ENCODE peak calls at places on chromosomes 2 and 18, in five cellular contexts. Y is body of pancreas, G is fibroblast of lung, Q is H9, F is kidney. J is an unnamed sample. For H3K4me1, the result is how much of the 10 kb centered on the place peaks cover.

GRCh38 chr2:47771211-47771610 is 11.7 kb upstream of the MSH6 start:
- DNase-seq in Y (peak), G (peak), Q (no peak), F (no peak), J (no peak)

GRCh38 chr18:22778996-22779395 is 154.1 kb upstream of the RBBP8 start:
- DNase-seq in Y (no peak), G (peak), Q (no peak), F (no peak), J (no peak)

GRCh38 chr2:8926356-8926755 is 77.1 kb downstream of the MBOAT2 start:
- DNase-seq in Y (no peak), G (no peak), Q (no peak), F (no peak), J (no peak)

GRCh38 chr2:207930747-207931146 is 94.6 kb downstream of the PLEKHM3 start:
- DNase-seq in Y (peak), G (no peak), Q (no peak), F (no peak), J (peak)

GRCh38 chr2:10426726-10427567 is 21.2 kb downstream of the ODC1 start:
- DNase-seq in Y (no peak), G (no peak), Q (no peak), F (peak), J (no peak)

GRCh38 chr2:76415821-76416220 is 705.1 kb upstream of the GCFC2 start:
- DNase-seq in Y (no peak), G (no peak), Q (no peak), F (no peak), J (no peak)

GRCh38 chr18:12520442-12520992 is 112.8 kb downstream of the PRELID3A start:
- DNase-seq in Y (no peak), G (peak), Q (no peak), F (no peak), J (no peak)

GRCh38 chr2:12796617-12797016 is 79.9 kb downstream of the TRIB2 start:
- DNase-seq in Y (no peak), G (peak), Q (no peak), F (peak), J (no peak)

GRCh38 chr2:112869258-112869842 is 32.8 kb upstream of the IL1B start:
- DNase-seq in Y (peak), G (peak), Q (no peak), F (peak), J (peak)

GRCh38 chr2:122753341-122753740 is 997.9 kb downstream of the TSN start:
- DNase-seq in Y (no peak), G (no peak), Q (no peak), F (no peak), J (no peak)

GRCh38 chr18:24741961-24742738 is 281.7 kb downstream of the HRH4 start:
- DNase-seq in Y (no peak), G (no peak), Q (no peak), F (no peak), J (no peak)
- TF ChIP-seq CTCF in Y (no peak), G (no peak), Q (no peak), F (no peak), J (no peak)

DNA sequence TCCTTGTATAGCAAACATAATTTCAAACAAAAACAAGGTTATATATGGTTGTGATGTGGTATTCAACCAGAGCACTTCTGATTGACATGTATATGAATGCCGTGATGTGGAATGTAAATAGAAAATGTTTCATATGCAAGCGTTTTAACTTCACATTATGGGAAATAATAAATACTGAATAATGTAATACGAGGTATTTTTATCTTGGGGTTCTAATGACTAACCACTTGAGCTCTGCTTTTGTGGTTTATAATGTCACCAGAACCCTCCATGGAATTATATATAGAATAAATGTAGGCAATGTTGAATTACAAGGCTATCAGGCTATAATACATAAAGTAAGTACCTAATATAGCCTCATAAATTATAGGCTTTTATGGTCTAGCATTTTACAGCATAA is 72.4 kb downstream of the ZNF521 start:
- DNase-seq in Y (no peak), G (peak), Q (no peak), F (no peak), J (no peak)
- H3K27ac ChIP-seq in Y (no peak), G (no peak), Q (no peak), F (no peak), J (no peak)

GRCh38 chr2:145055651-145056050 is 535.7 kb upstream of the ZEB2 start:
- DNase-seq in Y (no peak), G (no peak), Q (no peak), F (no peak), J (no peak)
- H3K4me1 ChIP-seq in Y (under half), G (under half), Q (under half), F (under half), J (under half)

GRCh38 chr18:56000041-56000440 is 412.0 kb upstream of the TCF4 start:
- DNase-seq in Y (no peak), G (no peak), Q (no peak), F (no peak), J (no peak)

GRCh38 chr18:55999641-56000040 is 411.6 kb upstream of the TCF4 start:
- DNase-seq in Y (no peak), G (peak), Q (no peak), F (no peak), J (no peak)

GRCh38 chr18:55996726-55997125 is 408.7 kb upstream of the TCF4 start:
- DNase-seq in Y (no peak), G (no peak), Q (no peak), F (no peak), J (no peak)

GRCh38 chr18:55998071-55998522 is 410.1 kb upstream of the TCF4 start:
- DNase-seq in Y (peak), G (peak), Q (peak), F (no peak), J (no peak)

DNA sequence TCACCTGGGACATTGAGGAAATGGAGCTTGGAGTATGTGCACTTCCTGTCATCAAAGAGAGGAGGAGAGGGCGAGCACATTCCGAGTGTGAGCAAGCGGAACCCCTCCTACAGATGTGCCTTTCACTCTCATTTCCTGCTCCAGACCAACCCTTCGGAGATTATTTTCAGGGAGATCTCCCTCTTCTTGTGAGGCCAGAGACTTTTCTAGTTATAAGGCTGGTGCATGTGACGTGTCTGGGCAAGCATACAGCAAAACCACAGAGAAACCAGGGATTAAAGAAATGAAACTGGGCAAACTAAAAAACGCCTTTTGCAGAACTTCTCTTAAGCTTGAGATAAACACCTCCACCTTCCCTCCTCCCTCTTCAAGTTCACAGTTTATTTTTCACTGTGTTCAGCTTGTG is 409.2 kb upstream of the TCF4 start:
- DNase-seq in Y (no peak), G (no peak), Q (no peak), F (no peak), J (no peak)
- TF ChIP-seq CTCF in Y (no peak), G (peak), Q (peak), F (no peak), J (no peak)

J was measured in Peyer's patch.